ENCODE peak calls at places on chromosomes 16 and 17, in four cellular contexts. D is tibial nerve, Y is body of pancreas, M is cardiac muscle cell. X is an unnamed sample. For H3K36me3, the result is how much of the 10 kb centered on the place peaks cover.

GRCh38 chr17:2713881-2714280 is 2.3 kb upstream of the CLUH start:
- DNase-seq in D (no peak), Y (no peak), M (no peak), X (no peak)

GRCh38 chr16:50685456-50686058 is 4.4 kb upstream of the SNX20 start:
- DNase-seq in D (no peak), Y (no peak), M (no peak), X (no peak)

GRCh38 chr16:3673676-3674377 is 19.3 kb downstream of the DNASE1 start:
- DNase-seq in D (no peak), Y (no peak), M (no peak), X (no peak)

GRCh38 chr17:49610883-49611584 is 35.4 kb downstream of the NXPH3 start:
- DNase-seq in D (no peak), Y (peak), M (no peak), X (no peak)

GRCh38 chr16:53478965-53479364 is 24.0 kb downstream of the AKTIP start:
- DNase-seq in D (no peak), Y (no peak), M (no peak), X (no peak)

GRCh38 chr17:42536372-42537155 is 523 bp downstream of the NAGLU start:
- DNase-seq in D (peak), Y (peak), M (peak), X (peak)

GRCh38 chr16:57282510-57283213 is 1.8 kb downstream of the PLLP start:
- DNase-seq in D (no peak), Y (peak), M (no peak), X (no peak)

GRCh38 chr16:31002252-31002700 is 8.2 kb downstream of the STX1B start:
- DNase-seq in D (no peak), Y (no peak), M (no peak), X (no peak)

GRCh38 chr16:17412221-17412620 is 58.5 kb downstream of the XYLT1 start:
- DNase-seq in D (no peak), Y (no peak), M (no peak), X (no peak)

GRCh38 chr16:90026135-90026534 is 6.9 kb upstream of the DBNDD1 start:
- DNase-seq in D (no peak), Y (no peak), M (no peak), X (no peak)

GRCh38 chr16:83837566-83837965 is 29.8 kb downstream of the HSBP1 start:
- DNase-seq in D (no peak), Y (no peak), M (no peak), X (no peak)

GRCh38 chr16:67470314-67470713 is 10.6 kb downstream of the ATP6V0D1 start:
- DNase-seq in D (peak), Y (peak), M (no peak), X (no peak)

GRCh38 chr17:77374170-77374936 is 233.6 kb downstream of the SEC14L1 start:
- DNase-seq in D (peak), Y (peak), M (peak), X (peak)

GRCh38 chr16:87762071-87762571 is 3.7 kb downstream of the KLHDC4 start:
- DNase-seq in D (no peak), Y (no peak), M (no peak), X (no peak)

GRCh38 chr16:68995011-68995504 is 110.4 kb upstream of the HAS3 start:
- DNase-seq in D (no peak), Y (peak), M (peak), X (peak)

GRCh38 chr16:50448522-50448921 is 79.7 kb upstream of the BRD7 start:
- DNase-seq in D (no peak), Y (peak), M (no peak), X (peak)

GRCh38 chr17:16459850-16460550 is 32.0 kb downstream of the LRRC75A start:
- DNase-seq in D (no peak), Y (peak), M (no peak), X (no peak)

GRCh38 chr16:15856217-15856616 is 611 bp downstream of the MYH11 start:
- DNase-seq in D (no peak), Y (no peak), M (no peak), X (no peak)

GRCh38 chr16:17269434-17269833 is 201.3 kb downstream of the XYLT1 start:
- DNase-seq in D (no peak), Y (no peak), M (no peak), X (no peak)

GRCh38 chr17:40122466-40122943 is 734 bp downstream of the MSL1 start:
- DNase-seq in D (no peak), Y (peak), M (peak), X (peak)

GRCh38 chr16:89038221-89038721 is 55.4 kb upstream of the ACSF3 start:
- DNase-seq in D (no peak), Y (no peak), M (no peak), X (no peak)

GRCh38 chr17:59154721-59155438 is at the start of gene SKA2:
- DNase-seq in D (peak), Y (peak), M (peak), X (peak)

GRCh38 chr16:57589374-57589773 is 39.1 kb upstream of the ADGRG1 start:
- DNase-seq in D (no peak), Y (no peak), M (no peak), X (no peak)

GRCh38 chr17:16888413-16889087 is 83.4 kb downstream of the TNFRSF13B start:
- DNase-seq in D (no peak), Y (no peak), M (no peak), X (no peak)

GRCh38 chr16:29738514-29738913 is 7.3 kb downstream of the C16orf54 start:
- DNase-seq in D (no peak), Y (no peak), M (no peak), X (no peak)

GRCh38 chr16:87017388-87018012 is 299.7 kb downstream of the C16orf95 start:
- DNase-seq in D (no peak), Y (no peak), M (peak), X (no peak)

GRCh38 chr17:2963332-2964027 is 99.9 kb downstream of the OR1D5 start:
- DNase-seq in D (no peak), Y (no peak), M (no peak), X (no peak)

GRCh38 chr17:28854457-28855382 is at the start of gene ERAL1:
- DNase-seq in D (peak), Y (peak), M (peak), X (peak)
- H3K27ac ChIP-seq in D (peak), Y (peak), M (peak), X (peak)

GRCh38 chr17:33952425-33952824 is 302.7 kb upstream of the CCL2 start:
- DNase-seq in D (no peak), Y (no peak), M (no peak), X (no peak)
- TF ChIP-seq CTCF in D (no peak), Y (no peak), M (no peak), X (no peak)

DNA sequence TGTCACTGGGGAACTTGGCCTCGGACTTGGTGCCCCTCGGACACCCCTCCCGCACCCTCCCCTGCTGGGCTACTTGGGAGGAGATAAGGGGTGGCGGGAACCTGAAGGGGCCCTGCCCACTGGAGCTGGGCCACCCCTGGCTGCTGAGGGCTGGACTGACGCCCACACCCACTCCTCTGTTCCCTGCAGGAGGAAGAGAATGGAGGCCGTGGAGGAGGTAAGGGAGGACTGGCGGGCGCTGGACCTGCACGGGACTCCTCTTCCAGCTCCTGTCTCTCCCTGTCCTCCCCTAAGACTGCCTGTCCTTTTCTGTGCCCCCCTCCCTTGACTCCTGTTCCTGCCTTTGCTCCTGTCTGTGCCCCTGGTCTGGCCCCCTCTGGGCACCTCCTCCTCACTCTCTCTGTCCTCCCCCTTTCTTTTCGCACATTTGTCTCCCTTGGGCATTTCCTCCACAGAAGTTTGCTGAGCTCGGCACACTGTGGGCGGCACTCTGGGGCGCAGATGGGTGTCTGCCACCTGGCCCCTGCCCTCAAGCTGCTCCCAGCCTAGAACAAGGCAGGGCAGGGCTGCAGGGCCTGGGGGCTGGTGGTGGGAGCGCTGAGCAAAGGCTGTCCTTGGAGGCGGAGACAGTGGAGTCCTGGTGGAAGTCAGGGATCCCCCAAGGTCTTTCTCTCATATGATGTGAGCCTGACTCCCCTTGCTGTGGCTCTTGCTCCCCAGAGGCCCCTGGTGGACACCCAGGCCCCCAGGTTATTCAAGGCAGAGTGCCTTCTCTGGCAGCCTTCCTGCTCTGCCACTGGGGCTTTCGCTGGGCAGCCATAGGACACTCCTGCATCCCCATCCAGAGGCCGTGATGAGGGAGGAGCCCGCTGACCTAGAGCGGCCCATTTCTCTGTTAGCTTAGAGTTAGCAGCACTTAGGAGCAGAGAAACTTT is 32.7 kb downstream of the ARHGAP23 start:
- DNase-seq in D (no peak), Y (no peak), M (no peak), X (no peak)
- H3K36me3 ChIP-seq in D (half or more), Y (under half), M (under half), X (under half)

GRCh38 chr17:82104797-82105416 is 6.9 kb upstream of the FASN start:
- DNase-seq in D (no peak), Y (no peak), M (no peak), X (peak)

GRCh38 chr17:82103588-82104451 is 5.8 kb upstream of the FASN start:
- DNase-seq in D (peak), Y (peak), M (peak), X (peak)

GRCh38 chr17:82106697-82107305 is 8.8 kb upstream of the FASN start:
- DNase-seq in D (no peak), Y (peak), M (no peak), X (peak)

GRCh38 chr17:82105882-82106696 is 8.1 kb upstream of the FASN start:
- DNase-seq in D (no peak), Y (peak), M (peak), X (peak)

GRCh38 chr17:82105417-82105881 is 7.4 kb upstream of the FASN start:
- DNase-seq in D (no peak), Y (no peak), M (no peak), X (peak)
- H3K27ac ChIP-seq in D (peak), Y (peak), M (peak), X (peak)

GRCh38 chr17:14803781-14804180 is 461.3 kb downstream of the PMP22 start:
- DNase-seq in D (no peak), Y (no peak), M (peak), X (no peak)

GRCh38 chr17:14808425-14808824 is 456.7 kb downstream of the PMP22 start:
- DNase-seq in D (no peak), Y (no peak), M (no peak), X (no peak)

GRCh38 chr17:14805348-14805747 is 459.8 kb downstream of the PMP22 start:
- DNase-seq in D (no peak), Y (no peak), M (peak), X (no peak)
- TF ChIP-seq CTCF in D (no peak), Y (no peak), M (peak), X (peak)

DNA sequence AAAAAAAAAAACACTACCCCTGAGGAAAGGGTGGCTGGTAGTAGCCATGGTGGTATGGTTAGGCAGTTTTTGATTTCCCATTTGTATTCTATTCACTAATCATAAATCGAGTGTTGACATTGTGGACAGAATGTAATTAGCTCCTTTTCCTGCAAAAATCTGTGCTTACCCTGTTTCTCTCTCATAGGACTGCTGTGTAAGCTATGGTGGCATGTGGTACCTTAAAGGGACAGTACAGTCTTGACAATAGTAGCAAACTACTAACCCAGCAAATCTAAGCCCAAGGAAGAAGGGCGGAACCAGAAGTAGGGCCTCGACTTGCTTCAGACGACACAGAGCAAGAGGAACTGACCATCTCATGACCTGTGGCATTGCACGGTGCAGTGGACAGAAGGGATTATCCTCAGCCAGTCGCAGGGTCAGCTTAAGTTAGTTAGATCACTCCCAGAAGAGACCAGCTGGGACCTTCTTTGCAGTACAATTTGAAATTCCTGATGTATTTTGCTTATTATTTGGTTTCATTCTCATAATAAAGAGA is 36.3 kb downstream of the POLR3E start:
- DNase-seq in D (peak), Y (no peak), M (no peak), X (no peak)
- H3K36me3 ChIP-seq in D (half or more), Y (under half), M (under half), X (half or more)

DNA sequence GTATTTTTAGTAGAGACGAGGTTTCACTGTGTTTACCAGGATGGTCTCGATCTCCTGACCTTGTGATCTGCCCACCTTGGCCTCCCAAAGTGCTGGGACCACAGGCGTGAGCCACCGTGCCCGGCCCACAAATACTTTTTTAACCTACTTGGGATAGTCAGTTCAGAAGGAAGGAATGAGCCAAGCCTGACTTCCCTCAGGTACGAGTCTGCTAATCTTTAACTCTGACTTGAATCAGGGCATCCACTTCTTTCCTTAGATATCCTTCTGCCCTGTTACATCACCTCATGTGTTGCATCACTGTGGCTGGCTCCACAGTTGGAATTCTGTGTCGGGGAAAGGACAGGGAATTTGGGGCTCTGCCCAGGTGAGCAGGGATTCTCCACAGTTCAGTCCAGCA is 120.8 kb downstream of the MSI2 start:
- DNase-seq in D (no peak), Y (peak), M (no peak), X (no peak)
- H3K27ac ChIP-seq in D (no peak), Y (peak), M (peak), X (no peak)

DNA sequence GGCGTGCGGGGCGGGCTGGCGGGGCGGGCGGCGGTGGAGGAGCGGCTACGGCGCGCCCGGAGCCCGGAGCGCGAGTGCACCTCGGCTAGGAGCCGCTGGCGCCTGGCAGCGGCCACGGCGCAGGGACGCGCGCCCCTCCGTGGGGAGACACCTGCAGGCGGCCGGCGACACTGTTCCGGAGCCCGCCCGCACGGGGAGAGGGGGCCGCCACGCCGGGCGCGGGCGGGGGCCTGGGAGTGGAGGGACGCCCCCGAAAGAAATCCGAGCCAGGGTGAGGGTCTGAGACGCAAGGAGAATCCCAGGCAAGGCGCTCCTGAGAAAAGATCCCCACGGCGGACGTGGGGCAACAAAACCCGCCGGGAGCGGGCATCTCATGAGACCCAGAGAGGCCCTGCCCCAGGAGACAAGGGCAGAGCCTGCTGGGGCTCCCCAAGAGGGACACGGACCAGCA is at the start of gene GSG1L:
- DNase-seq in D (no peak), Y (no peak), M (no peak), X (peak)
- TF ChIP-seq CTCF in D (no peak), Y (no peak), M (no peak), X (peak)

X was measured in WERI-Rb-1.